ENCODE peak calls at places on chromosomes 6 and 20, in eight cellular contexts. One of them, this sample, is unnamed.

GRCh38 chr20:11204926-11205768 is 531.3 kb upstream of the JAG1 start:
- DNase-seq in right atrium auricular region: peak
- DNase-seq in left ventricle myocardium inferior: peak
- DNase-seq in fibroblast of lung: peak
- DNase-seq in heart right ventricle: peak
- DNase-seq in foreskin fibroblast: peak
- DNase-seq in CD8-positive, alpha-beta T cell: no peak
- DNase-seq in fibroblast of pulmonary artery: peak
- DNase-seq in this sample: peak

GRCh38 chr20:1469306-1469905 is 2.8 kb upstream of the NSFL1C start:
- DNase-seq in foreskin fibroblast: no peak
- DNase-seq in fibroblast of lung: no peak
- DNase-seq in left ventricle myocardium inferior: no peak
- DNase-seq in fibroblast of pulmonary artery: no peak
- DNase-seq in heart right ventricle: no peak
- DNase-seq in right atrium auricular region: no peak
- DNase-seq in CD8-positive, alpha-beta T cell: peak
- DNase-seq in this sample: no peak

GRCh38 chr6:154872605-154873004 is 122.5 kb upstream of the TIAM2 start:
- DNase-seq in fibroblast of pulmonary artery: no peak
- DNase-seq in left ventricle myocardium inferior: no peak
- DNase-seq in foreskin fibroblast: no peak
- DNase-seq in fibroblast of lung: no peak
- DNase-seq in right atrium auricular region: no peak
- DNase-seq in heart right ventricle: no peak
- DNase-seq in CD8-positive, alpha-beta T cell: no peak
- DNase-seq in this sample: no peak

GRCh38 chr20:35831029-35831428 is 59.2 kb downstream of the PHF20 start:
- DNase-seq in CD8-positive, alpha-beta T cell: no peak
- DNase-seq in foreskin fibroblast: peak
- DNase-seq in fibroblast of pulmonary artery: peak
- DNase-seq in left ventricle myocardium inferior: no peak
- DNase-seq in right atrium auricular region: no peak
- DNase-seq in heart right ventricle: no peak
- DNase-seq in fibroblast of lung: peak
- DNase-seq in this sample: peak

GRCh38 chr20:30815577-30816181 is 441.8 kb upstream of the DEFB115 start:
- DNase-seq in right atrium auricular region: no peak
- DNase-seq in fibroblast of lung: no peak
- DNase-seq in CD8-positive, alpha-beta T cell: no peak
- DNase-seq in left ventricle myocardium inferior: no peak
- DNase-seq in heart right ventricle: no peak
- DNase-seq in foreskin fibroblast: no peak
- DNase-seq in fibroblast of pulmonary artery: no peak
- DNase-seq in this sample: no peak

GRCh38 chr20:62052336-62052841 is 13.3 kb downstream of the TAF4 start:
- DNase-seq in heart right ventricle: no peak
- DNase-seq in CD8-positive, alpha-beta T cell: no peak
- DNase-seq in foreskin fibroblast: no peak
- DNase-seq in fibroblast of pulmonary artery: no peak
- DNase-seq in right atrium auricular region: no peak
- DNase-seq in fibroblast of lung: no peak
- DNase-seq in left ventricle myocardium inferior: no peak
- DNase-seq in this sample: no peak

GRCh38 chr6:87706187-87706966 is 4.3 kb upstream of the AKIRIN2 start:
- DNase-seq in CD8-positive, alpha-beta T cell: no peak
- DNase-seq in right atrium auricular region: no peak
- DNase-seq in heart right ventricle: no peak
- DNase-seq in fibroblast of pulmonary artery: peak
- DNase-seq in left ventricle myocardium inferior: no peak
- DNase-seq in fibroblast of lung: peak
- DNase-seq in foreskin fibroblast: peak
- DNase-seq in this sample: no peak

GRCh38 chr6:71248306-71248705 is 40.3 kb upstream of the OGFRL1 start:
- DNase-seq in fibroblast of lung: peak
- DNase-seq in right atrium auricular region: no peak
- DNase-seq in foreskin fibroblast: peak
- DNase-seq in heart right ventricle: peak
- DNase-seq in fibroblast of pulmonary artery: peak
- DNase-seq in CD8-positive, alpha-beta T cell: no peak
- DNase-seq in left ventricle myocardium inferior: no peak
- DNase-seq in this sample: peak

GRCh38 chr6:7723041-7723447 is 2.9 kb upstream of the BMP6 start:
- DNase-seq in right atrium auricular region: peak
- DNase-seq in foreskin fibroblast: peak
- DNase-seq in CD8-positive, alpha-beta T cell: peak
- DNase-seq in left ventricle myocardium inferior: peak
- DNase-seq in fibroblast of pulmonary artery: peak
- DNase-seq in fibroblast of lung: peak
- DNase-seq in heart right ventricle: peak
- DNase-seq in this sample: peak

GRCh38 chr20:54565255-54565654 is 89.9 kb downstream of the DOK5 start:
- DNase-seq in foreskin fibroblast: no peak
- DNase-seq in fibroblast of lung: no peak
- DNase-seq in right atrium auricular region: no peak
- DNase-seq in CD8-positive, alpha-beta T cell: no peak
- DNase-seq in heart right ventricle: no peak
- DNase-seq in left ventricle myocardium inferior: no peak
- DNase-seq in fibroblast of pulmonary artery: no peak
- DNase-seq in this sample: no peak

GRCh38 chr6:143059616-143060353 is 904 bp upstream of the AIG1 start:
- DNase-seq in left ventricle myocardium inferior: no peak
- DNase-seq in right atrium auricular region: no peak
- DNase-seq in fibroblast of pulmonary artery: peak
- DNase-seq in fibroblast of lung: peak
- DNase-seq in CD8-positive, alpha-beta T cell: peak
- DNase-seq in heart right ventricle: no peak
- DNase-seq in foreskin fibroblast: peak
- DNase-seq in this sample: peak

GRCh38 chr6:52603000-52603795 is 26.3 kb upstream of the TRAM2 start:
- DNase-seq in heart right ventricle: no peak
- DNase-seq in fibroblast of pulmonary artery: peak
- DNase-seq in foreskin fibroblast: peak
- DNase-seq in left ventricle myocardium inferior: no peak
- DNase-seq in fibroblast of lung: peak
- DNase-seq in CD8-positive, alpha-beta T cell: no peak
- DNase-seq in right atrium auricular region: no peak
- DNase-seq in this sample: peak

GRCh38 chr20:30286157-30286556 is 971.3 kb upstream of the DEFB115 start:
- DNase-seq in fibroblast of lung: no peak
- DNase-seq in left ventricle myocardium inferior: no peak
- DNase-seq in heart right ventricle: no peak
- DNase-seq in right atrium auricular region: no peak
- DNase-seq in foreskin fibroblast: no peak
- DNase-seq in fibroblast of pulmonary artery: no peak
- DNase-seq in CD8-positive, alpha-beta T cell: no peak
- DNase-seq in this sample: no peak

GRCh38 chr6:36739947-36740817 is 42.6 kb downstream of the RAB44 start:
- DNase-seq in CD8-positive, alpha-beta T cell: no peak
- DNase-seq in foreskin fibroblast: peak
- DNase-seq in right atrium auricular region: no peak
- DNase-seq in left ventricle myocardium inferior: no peak
- DNase-seq in fibroblast of lung: no peak
- DNase-seq in heart right ventricle: no peak
- DNase-seq in fibroblast of pulmonary artery: peak
- DNase-seq in this sample: peak

GRCh38 chr6:84284428-84285033 is 57.1 kb upstream of the CEP162 start:
- DNase-seq in right atrium auricular region: no peak
- DNase-seq in foreskin fibroblast: peak
- DNase-seq in fibroblast of lung: no peak
- DNase-seq in fibroblast of pulmonary artery: peak
- DNase-seq in CD8-positive, alpha-beta T cell: no peak
- DNase-seq in left ventricle myocardium inferior: no peak
- DNase-seq in heart right ventricle: no peak
- DNase-seq in this sample: peak

GRCh38 chr6:75135447-75135846 is 70.4 kb downstream of the COL12A1 start:
- DNase-seq in fibroblast of pulmonary artery: no peak
- DNase-seq in fibroblast of lung: peak
- DNase-seq in CD8-positive, alpha-beta T cell: no peak
- DNase-seq in left ventricle myocardium inferior: no peak
- DNase-seq in right atrium auricular region: no peak
- DNase-seq in foreskin fibroblast: peak
- DNase-seq in heart right ventricle: no peak
- DNase-seq in this sample: no peak

GRCh38 chr6:152636675-152637421 is at the start of gene SYNE1:
- DNase-seq in foreskin fibroblast: peak
- DNase-seq in CD8-positive, alpha-beta T cell: no peak
- DNase-seq in left ventricle myocardium inferior: peak
- DNase-seq in right atrium auricular region: no peak
- DNase-seq in heart right ventricle: peak
- DNase-seq in fibroblast of lung: peak
- DNase-seq in fibroblast of pulmonary artery: peak
- DNase-seq in this sample: peak

GRCh38 chr20:12068146-12068545 is 150.5 kb downstream of the BTBD3 start:
- DNase-seq in foreskin fibroblast: no peak
- DNase-seq in fibroblast of pulmonary artery: no peak
- DNase-seq in CD8-positive, alpha-beta T cell: no peak
- DNase-seq in left ventricle myocardium inferior: no peak
- DNase-seq in fibroblast of lung: peak
- DNase-seq in right atrium auricular region: no peak
- DNase-seq in heart right ventricle: no peak
- DNase-seq in this sample: no peak

GRCh38 chr6:126701799-126702198 is 361.9 kb downstream of the CENPW start:
- DNase-seq in heart right ventricle: no peak
- DNase-seq in right atrium auricular region: no peak
- DNase-seq in foreskin fibroblast: peak
- DNase-seq in fibroblast of lung: no peak
- DNase-seq in CD8-positive, alpha-beta T cell: no peak
- DNase-seq in fibroblast of pulmonary artery: no peak
- DNase-seq in left ventricle myocardium inferior: no peak
- DNase-seq in this sample: no peak

DNA sequence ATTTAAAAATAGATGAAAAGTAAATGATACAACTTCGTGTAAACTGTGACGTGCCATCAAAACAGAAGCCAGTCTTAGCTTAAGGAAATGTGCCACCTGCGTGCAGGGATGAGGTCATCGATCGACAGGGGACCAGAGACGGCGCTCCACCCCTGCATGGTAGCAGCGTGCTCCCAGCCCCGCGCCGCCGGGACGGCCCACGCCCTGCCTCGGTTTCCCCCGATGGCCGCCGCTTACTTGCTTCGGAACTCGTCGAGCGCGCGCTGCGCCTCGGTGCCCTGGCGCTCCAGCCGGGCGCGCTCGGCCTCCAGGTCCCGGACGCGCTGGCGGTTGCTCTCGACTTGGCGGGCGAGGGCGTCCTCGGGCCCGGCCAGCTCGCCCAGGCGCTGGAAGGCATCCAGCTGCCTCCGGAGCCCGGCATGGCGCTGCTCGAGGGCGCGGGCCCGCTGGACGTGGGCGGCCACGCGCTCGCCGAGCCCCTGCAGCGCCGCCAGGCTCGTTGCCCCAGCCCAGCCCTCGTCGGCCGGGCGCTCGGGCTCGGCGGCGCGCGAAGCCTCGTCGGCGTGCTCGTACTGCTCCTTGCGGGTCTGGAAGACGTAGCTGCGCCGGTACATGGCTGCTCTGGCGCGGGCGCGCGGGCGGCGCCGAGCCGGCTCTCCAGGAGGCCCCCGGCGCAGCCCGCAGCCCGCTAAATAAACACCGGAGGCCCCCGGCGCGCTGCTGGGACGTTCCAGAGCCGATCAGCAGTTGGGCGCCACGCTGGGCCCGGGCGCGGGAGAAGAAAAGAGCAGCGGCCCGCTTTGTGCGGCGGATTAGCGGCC is at the start of gene BFSP1:
- DNase-seq in heart right ventricle: peak
- DNase-seq in left ventricle myocardium inferior: peak
- DNase-seq in right atrium auricular region: no peak
- DNase-seq in fibroblast of pulmonary artery: peak
- DNase-seq in fibroblast of lung: peak
- DNase-seq in foreskin fibroblast: peak
- DNase-seq in CD8-positive, alpha-beta T cell: peak
- DNase-seq in this sample: peak
- H3K4me3 ChIP-seq in heart right ventricle: peak
- H3K4me3 ChIP-seq in left ventricle myocardium inferior: peak
- H3K4me3 ChIP-seq in right atrium auricular region: peak
- H3K4me3 ChIP-seq in fibroblast of pulmonary artery: peak
- H3K4me3 ChIP-seq in fibroblast of lung: peak
- H3K4me3 ChIP-seq in foreskin fibroblast: peak
- H3K4me3 ChIP-seq in CD8-positive, alpha-beta T cell: peak
- H3K4me3 ChIP-seq in this sample: peak

DNA sequence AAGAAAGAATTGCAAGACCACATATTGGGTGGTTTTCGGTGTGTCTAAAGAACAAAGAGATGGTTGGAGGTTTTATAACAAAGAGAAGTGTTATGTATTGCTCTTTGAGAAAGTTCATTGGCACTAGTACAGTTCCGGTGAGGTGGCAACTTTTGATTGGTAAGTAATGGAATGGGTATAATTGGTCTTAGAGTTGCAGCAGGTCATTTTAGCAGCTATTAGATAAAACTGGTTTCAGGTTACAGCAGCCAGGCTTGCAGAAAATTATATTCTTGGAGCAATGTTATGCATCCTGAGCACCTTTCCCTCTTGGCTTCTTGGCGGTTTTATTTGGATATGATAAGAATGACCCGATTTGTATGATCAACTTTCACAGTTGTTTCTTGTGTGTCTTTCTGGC is 12.3 kb upstream of the SSTR4 start:
- DNase-seq in right atrium auricular region: no peak
- DNase-seq in foreskin fibroblast: no peak
- DNase-seq in fibroblast of pulmonary artery: peak
- DNase-seq in heart right ventricle: no peak
- DNase-seq in left ventricle myocardium inferior: no peak
- DNase-seq in fibroblast of lung: peak
- DNase-seq in CD8-positive, alpha-beta T cell: no peak
- DNase-seq in this sample: no peak
- TF ChIP-seq CTCF in right atrium auricular region: no peak
- TF ChIP-seq CTCF in foreskin fibroblast: no peak
- TF ChIP-seq CTCF in fibroblast of pulmonary artery: no peak
- TF ChIP-seq CTCF in heart right ventricle: no peak
- TF ChIP-seq CTCF in left ventricle myocardium inferior: no peak
- TF ChIP-seq CTCF in fibroblast of lung: no peak
- TF ChIP-seq CTCF in CD8-positive, alpha-beta T cell: no peak
- TF ChIP-seq CTCF in this sample: no peak

GRCh38 chr6:111871725-111872520 is 1.3 kb downstream of the FYN start:
- DNase-seq in fibroblast of lung: peak
- DNase-seq in right atrium auricular region: no peak
- DNase-seq in CD8-positive, alpha-beta T cell: peak
- DNase-seq in heart right ventricle: peak
- DNase-seq in fibroblast of pulmonary artery: peak
- DNase-seq in foreskin fibroblast: peak
- DNase-seq in left ventricle myocardium inferior: peak
- DNase-seq in this sample: peak
- H3K4me3 ChIP-seq in fibroblast of lung: peak
- H3K4me3 ChIP-seq in right atrium auricular region: peak
- H3K4me3 ChIP-seq in CD8-positive, alpha-beta T cell: peak
- H3K4me3 ChIP-seq in heart right ventricle: peak
- H3K4me3 ChIP-seq in fibroblast of pulmonary artery: peak
- H3K4me3 ChIP-seq in foreskin fibroblast: peak
- H3K4me3 ChIP-seq in left ventricle myocardium inferior: peak
- H3K4me3 ChIP-seq in this sample: peak

DNA sequence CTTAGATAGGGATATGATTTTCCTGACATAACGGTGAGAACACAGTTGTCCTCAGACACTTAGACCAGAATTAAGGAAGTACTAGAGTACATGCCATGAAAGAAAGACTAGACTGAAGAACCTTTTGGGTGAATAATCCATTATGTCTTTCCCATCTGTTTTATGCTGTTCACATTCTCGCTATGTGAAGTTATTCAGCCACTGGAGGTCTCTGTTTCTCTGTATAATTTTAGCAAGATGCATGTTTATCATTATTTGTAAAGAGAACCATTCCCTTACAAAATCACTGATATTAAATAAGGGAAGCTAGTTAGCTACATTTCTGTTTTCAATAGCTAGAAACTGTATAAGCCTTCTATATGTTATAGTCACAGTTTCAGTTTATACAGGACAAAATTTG is 391.9 kb downstream of the CD109 start:
- DNase-seq in fibroblast of lung: peak
- DNase-seq in CD8-positive, alpha-beta T cell: no peak
- DNase-seq in foreskin fibroblast: peak
- DNase-seq in heart right ventricle: no peak
- DNase-seq in fibroblast of pulmonary artery: peak
- DNase-seq in left ventricle myocardium inferior: no peak
- DNase-seq in right atrium auricular region: no peak
- DNase-seq in this sample: peak
- TF ChIP-seq CTCF in fibroblast of lung: peak
- TF ChIP-seq CTCF in CD8-positive, alpha-beta T cell: no peak
- TF ChIP-seq CTCF in foreskin fibroblast: peak
- TF ChIP-seq CTCF in heart right ventricle: peak
- TF ChIP-seq CTCF in fibroblast of pulmonary artery: peak
- TF ChIP-seq CTCF in left ventricle myocardium inferior: peak
- TF ChIP-seq CTCF in right atrium auricular region: no peak
- TF ChIP-seq CTCF in this sample: no peak